ENCODE peak calls at places on chromosomes 12 and 14, in nine cellular contexts. L is epithelial cell of proximal tubule, P is body of pancreas, U is progenitor cell of endocrine pancreas, W is stomach, M is choroid plexus epithelial cell, K is WERI-Rb-1, A is colonic mucosa, T is bronchial epithelial cell. D is an unnamed sample.

GRCh38 chr12:66768293-66768692 is 89.4 kb upstream of the GRIP1 start:
- DNase-seq in L (no peak), P (no peak), U (no peak), W (no peak), M (no peak), K (no peak), A (no peak), T (no peak), D (no peak)

GRCh38 chr14:100486025-100486828 is 101.0 kb downstream of the BEGAIN start:
- DNase-seq in L (no peak), P (peak; percentile 75), U (peak; percentile 93), W (peak; percentile 45), M (peak; percentile 82), K (peak; percentile 33), A (peak; percentile 62), T (peak; percentile 28), D (no peak)

GRCh38 chr12:62848418-62848817 is 86.5 kb downstream of the PPM1H start:
- DNase-seq in L (peak; percentile 64), P (no peak), U (no peak), W (no peak), M (peak; percentile 91), K (no peak), A (no peak), T (peak; percentile 59), D (no peak)

GRCh38 chr12:125197326-125197725 is 132.1 kb downstream of the AACS start:
- DNase-seq in L (no peak), P (no peak), U (no peak), W (no peak), M (no peak), K (no peak), A (no peak), T (no peak), D (no peak)

GRCh38 chr14:88202296-88202695 is 120.8 kb downstream of the KCNK10 start:
- DNase-seq in L (no peak), P (no peak), U (no peak), W (no peak), M (no peak), K (no peak), A (peak; percentile 34), T (no peak), D (no peak)

GRCh38 chr12:94178886-94179285 is 30.5 kb downstream of the PLXNC1 start:
- DNase-seq in L (no peak), P (no peak), U (no peak), W (no peak), M (no peak), K (no peak), A (no peak), T (no peak), D (no peak)

GRCh38 chr14:35944847-35945246 is 118.7 kb downstream of the BRMS1L start:
- DNase-seq in L (no peak), P (no peak), U (no peak), W (no peak), M (no peak), K (peak; percentile 74), A (peak; percentile 37), T (peak; percentile 35), D (no peak)

GRCh38 chr14:104735830-104736642 is 12.0 kb downstream of the ADSS1 start:
- DNase-seq in L (no peak), P (peak; percentile 46), U (no peak), W (peak; percentile 87), M (peak; percentile 81), K (no peak), A (peak; percentile 42), T (peak; percentile 67), D (no peak)

GRCh38 chr14:61516125-61516740 is 179.1 kb upstream of the HIF1A start:
- DNase-seq in L (no peak), P (no peak), U (no peak), W (no peak), M (no peak), K (no peak), A (no peak), T (peak; percentile 35), D (no peak)

GRCh38 chr12:110102255-110102654 is 21.9 kb upstream of the IFT81 start:
- DNase-seq in L (peak; percentile 19), P (peak; percentile 15), U (no peak), W (no peak), M (peak; percentile 77), K (peak; percentile 85), A (peak; percentile 50), T (peak; percentile 67), D (peak; percentile 32)
- TF ChIP-seq CTCF in L (peak; percentile 62), P (no peak), U (no peak), W (peak; percentile 10), M (peak; percentile 65), K (peak; percentile 67), A (no peak), T (peak; percentile 42), D (peak; percentile 28)

GRCh38 chr12:32104572-32105355 is 1.9 kb upstream of the BICD1 start:
- DNase-seq in L (no peak), P (no peak), U (no peak), W (no peak), M (no peak), K (no peak), A (no peak), T (no peak), D (no peak)

GRCh38 chr12:32106153-32106516 is 512 bp upstream of the BICD1 start:
- DNase-seq in L (no peak), P (no peak), U (no peak), W (no peak), M (no peak), K (no peak), A (no peak), T (no peak), D (no peak)

GRCh38 chr12:32107376-32108267 is 975 bp downstream of the BICD1 start:
- DNase-seq in L (no peak), P (peak; percentile 16), U (peak; percentile 16), W (no peak), M (peak; percentile 66), K (peak; percentile 12), A (peak; percentile 18), T (peak; percentile 82), D (no peak)

GRCh38 chr12:32108829-32109228 is 2.2 kb downstream of the BICD1 start:
- DNase-seq in L (no peak), P (no peak), U (no peak), W (no peak), M (no peak), K (no peak), A (no peak), T (no peak), D (no peak)

GRCh38 chr12:32106517-32107366 is at the start of gene BICD1:
- DNase-seq in L (no peak), P (peak; percentile 85), U (peak; percentile 92), W (peak; percentile 77), M (peak; percentile 93), K (peak; percentile 93), A (peak; percentile 87), T (peak; percentile 69), D (peak; percentile 76)
- TF ChIP-seq CTCF in L (peak; percentile 34), P (no peak), U (peak; percentile 54), W (no peak), M (no peak), K (peak; percentile 35), A (peak; percentile 20), T (peak; percentile 21), D (peak; percentile 19)

GRCh38 chr12:42587564-42588307 is 1.8 kb downstream of the PRICKLE1 start:
- DNase-seq in L (no peak), P (peak; percentile 10), U (no peak), W (no peak), M (peak; percentile 42), K (no peak), A (no peak), T (no peak), D (no peak)

GRCh38 chr12:42588308-42588836 is 1.2 kb downstream of the PRICKLE1 start:
- DNase-seq in L (no peak), P (no peak), U (no peak), W (no peak), M (peak; percentile 38), K (no peak), A (no peak), T (no peak), D (no peak)

GRCh38 chr12:42588981-42589464 is 523 bp downstream of the PRICKLE1 start:
- DNase-seq in L (no peak), P (peak; percentile 51), U (peak; percentile 60), W (no peak), M (peak; percentile 61), K (peak; percentile 61), A (no peak), T (no peak), D (no peak)

GRCh38 chr12:42590324-42590934 is 883 bp upstream of the PRICKLE1 start:
- DNase-seq in L (no peak), P (peak; percentile 50), U (no peak), W (no peak), M (no peak), K (peak; percentile 50), A (peak; percentile 25), T (no peak), D (no peak)

DNA sequence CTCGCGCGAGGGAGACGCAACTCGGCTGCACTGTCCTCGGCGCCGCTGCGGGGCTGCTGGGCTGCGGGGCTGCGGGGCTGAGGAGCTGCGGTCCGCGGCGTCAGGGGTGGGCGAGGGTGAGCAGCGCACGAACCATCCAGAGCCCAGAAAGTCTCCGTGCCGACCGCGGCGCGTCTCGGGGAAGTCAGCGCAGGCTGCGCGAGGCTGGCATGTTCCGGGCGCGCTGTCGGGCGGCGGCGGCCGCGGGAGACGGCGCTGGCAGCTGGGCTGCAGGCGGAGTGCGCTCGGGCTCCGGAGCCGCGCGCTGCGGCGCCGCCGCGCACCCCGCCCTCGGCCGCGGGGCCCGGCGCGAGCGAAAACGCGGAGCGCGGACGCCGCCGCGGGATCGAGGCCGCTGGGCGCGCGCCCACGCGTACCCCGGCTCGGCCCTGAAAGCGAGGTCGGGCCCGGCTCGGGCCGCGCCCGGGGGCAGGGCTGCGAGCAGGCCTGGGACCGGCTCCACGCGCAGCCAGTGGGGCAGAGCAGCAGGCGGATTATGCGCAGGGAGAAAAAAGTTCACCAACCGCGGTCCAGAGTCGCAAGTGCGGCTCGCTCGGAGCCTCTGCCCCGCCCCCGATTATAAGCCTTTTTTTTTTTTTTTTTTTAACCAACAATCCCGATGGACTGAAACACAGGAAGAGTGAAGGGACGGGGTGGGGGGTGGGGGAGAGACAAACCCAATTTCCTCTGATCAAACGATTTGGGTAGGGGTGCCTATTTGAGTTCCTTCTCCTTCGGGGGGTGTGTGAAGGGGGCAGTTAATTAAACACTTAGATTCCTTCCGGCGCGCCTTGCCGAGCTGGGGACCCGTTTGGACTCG is at the start of gene PRICKLE1:
- DNase-seq in L (no peak), P (peak; percentile 64), U (peak; percentile 40), W (peak; percentile 47), M (peak; percentile 60), K (peak; percentile 39), A (no peak), T (no peak), D (no peak)
- TF ChIP-seq CTCF in L (no peak), P (no peak), U (no peak), W (no peak), M (no peak), K (no peak), A (no peak), T (no peak), D (no peak)

GRCh38 chr12:15013634-15014169 is 40.9 kb downstream of the PDE6H start:
- DNase-seq in L (no peak), P (no peak), U (no peak), W (no peak), M (no peak), K (no peak), A (no peak), T (no peak), D (no peak)

GRCh38 chr12:15011162-15011561 is 38.3 kb downstream of the PDE6H start:
- DNase-seq in L (no peak), P (no peak), U (no peak), W (no peak), M (no peak), K (no peak), A (no peak), T (peak; percentile 33), D (no peak)

GRCh38 chr12:15015121-15015520 is 42.3 kb downstream of the PDE6H start:
- DNase-seq in L (no peak), P (no peak), U (no peak), W (no peak), M (no peak), K (no peak), A (no peak), T (no peak), D (no peak)

GRCh38 chr12:15014708-15015107 is 41.9 kb downstream of the PDE6H start:
- DNase-seq in L (no peak), P (no peak), U (no peak), W (no peak), M (no peak), K (no peak), A (no peak), T (no peak), D (no peak)
- TF ChIP-seq CTCF in L (peak; percentile 24), P (no peak), U (no peak), W (no peak), M (no peak), K (no peak), A (no peak), T (no peak), D (no peak)